ENCODE peak calls at places on chromosome 2, in six cellular contexts. One of them, this sample, is unnamed.

GRCh38 chr2:198316852-198317395 is 512.5 kb downstream of the PLCL1 start:
- DNase-seq in NCI-H774: no peak
- DNase-seq in posterior cingulate gyrus: no peak
- DNase-seq in iris pigment epithelial cell: no peak
- DNase-seq in activated T-helper 9 cell treated with anti-CD3 and anti-CD28 coated beads, Interleukin-2, amount 50 U/mL, for 16 hours: no peak
- DNase-seq in stimulated activated CD4-positive, alpha-beta T cell treated with anti-CD3 and anti-CD28 coated beads, Interleukin-4, amount 100 ng/mL, for 4 hours: no peak
- DNase-seq in this sample: no peak

GRCh38 chr2:51424418-51424817 is 392.5 kb upstream of the NRXN1 start:
- DNase-seq in activated T-helper 9 cell treated with anti-CD3 and anti-CD28 coated beads, Interleukin-2, amount 50 U/mL, for 16 hours: no peak
- DNase-seq in stimulated activated CD4-positive, alpha-beta T cell treated with anti-CD3 and anti-CD28 coated beads, Interleukin-4, amount 100 ng/mL, for 4 hours: no peak
- DNase-seq in iris pigment epithelial cell: peak; percentile 10
- DNase-seq in posterior cingulate gyrus: no peak
- DNase-seq in NCI-H774: no peak
- DNase-seq in this sample: no peak

GRCh38 chr2:222572761-222573174 is 83.1 kb downstream of the FARSB start:
- DNase-seq in stimulated activated CD4-positive, alpha-beta T cell treated with anti-CD3 and anti-CD28 coated beads, Interleukin-4, amount 100 ng/mL, for 4 hours: no peak
- DNase-seq in iris pigment epithelial cell: peak; percentile 85
- DNase-seq in posterior cingulate gyrus: no peak
- DNase-seq in NCI-H774: no peak
- DNase-seq in activated T-helper 9 cell treated with anti-CD3 and anti-CD28 coated beads, Interleukin-2, amount 50 U/mL, for 16 hours: no peak
- DNase-seq in this sample: no peak

GRCh38 chr2:234753701-234754100 is 198.1 kb upstream of the SH3BP4 start:
- DNase-seq in iris pigment epithelial cell: no peak
- DNase-seq in activated T-helper 9 cell treated with anti-CD3 and anti-CD28 coated beads, Interleukin-2, amount 50 U/mL, for 16 hours: no peak
- DNase-seq in NCI-H774: no peak
- DNase-seq in posterior cingulate gyrus: no peak
- DNase-seq in stimulated activated CD4-positive, alpha-beta T cell treated with anti-CD3 and anti-CD28 coated beads, Interleukin-4, amount 100 ng/mL, for 4 hours: no peak
- DNase-seq in this sample: no peak

GRCh38 chr2:44342854-44343253 is 18.4 kb downstream of the PREPL start:
- DNase-seq in iris pigment epithelial cell: peak; percentile 21
- DNase-seq in posterior cingulate gyrus: no peak
- DNase-seq in NCI-H774: no peak
- DNase-seq in stimulated activated CD4-positive, alpha-beta T cell treated with anti-CD3 and anti-CD28 coated beads, Interleukin-4, amount 100 ng/mL, for 4 hours: peak; percentile 4
- DNase-seq in activated T-helper 9 cell treated with anti-CD3 and anti-CD28 coated beads, Interleukin-2, amount 50 U/mL, for 16 hours: no peak
- DNase-seq in this sample: no peak

GRCh38 chr2:241161646-241162281 is 11.5 kb downstream of the PPP1R7 start:
- DNase-seq in posterior cingulate gyrus: peak; percentile 56
- DNase-seq in iris pigment epithelial cell: peak; percentile 85
- DNase-seq in activated T-helper 9 cell treated with anti-CD3 and anti-CD28 coated beads, Interleukin-2, amount 50 U/mL, for 16 hours: no peak
- DNase-seq in stimulated activated CD4-positive, alpha-beta T cell treated with anti-CD3 and anti-CD28 coated beads, Interleukin-4, amount 100 ng/mL, for 4 hours: no peak
- DNase-seq in NCI-H774: no peak
- DNase-seq in this sample: peak; percentile 52

GRCh38 chr2:15912203-15912602 is 28.1 kb upstream of the MYCN start:
- DNase-seq in activated T-helper 9 cell treated with anti-CD3 and anti-CD28 coated beads, Interleukin-2, amount 50 U/mL, for 16 hours: no peak
- DNase-seq in stimulated activated CD4-positive, alpha-beta T cell treated with anti-CD3 and anti-CD28 coated beads, Interleukin-4, amount 100 ng/mL, for 4 hours: no peak
- DNase-seq in NCI-H774: no peak
- DNase-seq in iris pigment epithelial cell: peak; percentile 85
- DNase-seq in posterior cingulate gyrus: peak; percentile 22
- DNase-seq in this sample: no peak

GRCh38 chr2:73266061-73266891 is 18.0 kb downstream of the FBXO41 start:
- DNase-seq in NCI-H774: no peak
- DNase-seq in stimulated activated CD4-positive, alpha-beta T cell treated with anti-CD3 and anti-CD28 coated beads, Interleukin-4, amount 100 ng/mL, for 4 hours: no peak
- DNase-seq in posterior cingulate gyrus: peak; percentile 65
- DNase-seq in iris pigment epithelial cell: no peak
- DNase-seq in activated T-helper 9 cell treated with anti-CD3 and anti-CD28 coated beads, Interleukin-2, amount 50 U/mL, for 16 hours: no peak
- DNase-seq in this sample: no peak

GRCh38 chr2:216339456-216340279 is 32.6 kb downstream of the MARCHF4 start:
- DNase-seq in stimulated activated CD4-positive, alpha-beta T cell treated with anti-CD3 and anti-CD28 coated beads, Interleukin-4, amount 100 ng/mL, for 4 hours: no peak
- DNase-seq in NCI-H774: peak; percentile 57
- DNase-seq in iris pigment epithelial cell: peak; percentile 57
- DNase-seq in posterior cingulate gyrus: peak; percentile 34
- DNase-seq in activated T-helper 9 cell treated with anti-CD3 and anti-CD28 coated beads, Interleukin-2, amount 50 U/mL, for 16 hours: no peak
- DNase-seq in this sample: no peak

GRCh38 chr2:29611261-29611660 is 310.1 kb downstream of the ALK start:
- DNase-seq in posterior cingulate gyrus: no peak
- DNase-seq in stimulated activated CD4-positive, alpha-beta T cell treated with anti-CD3 and anti-CD28 coated beads, Interleukin-4, amount 100 ng/mL, for 4 hours: no peak
- DNase-seq in NCI-H774: no peak
- DNase-seq in activated T-helper 9 cell treated with anti-CD3 and anti-CD28 coated beads, Interleukin-2, amount 50 U/mL, for 16 hours: no peak
- DNase-seq in iris pigment epithelial cell: no peak
- DNase-seq in this sample: no peak

GRCh38 chr2:7272180-7272579 is 355.0 kb downstream of the RNF144A start:
- DNase-seq in iris pigment epithelial cell: peak; percentile 39
- DNase-seq in NCI-H774: no peak
- DNase-seq in posterior cingulate gyrus: no peak
- DNase-seq in activated T-helper 9 cell treated with anti-CD3 and anti-CD28 coated beads, Interleukin-2, amount 50 U/mL, for 16 hours: no peak
- DNase-seq in stimulated activated CD4-positive, alpha-beta T cell treated with anti-CD3 and anti-CD28 coated beads, Interleukin-4, amount 100 ng/mL, for 4 hours: no peak
- DNase-seq in this sample: no peak

GRCh38 chr2:222738759-222739292 is 67.4 kb downstream of the MOGAT1 start:
- DNase-seq in stimulated activated CD4-positive, alpha-beta T cell treated with anti-CD3 and anti-CD28 coated beads, Interleukin-4, amount 100 ng/mL, for 4 hours: no peak
- DNase-seq in posterior cingulate gyrus: no peak
- DNase-seq in activated T-helper 9 cell treated with anti-CD3 and anti-CD28 coated beads, Interleukin-2, amount 50 U/mL, for 16 hours: no peak
- DNase-seq in NCI-H774: no peak
- DNase-seq in iris pigment epithelial cell: no peak
- DNase-seq in this sample: no peak